ENCODE peak calls at places on chromosomes 16 and 17, in ten cellular contexts. C is MM.1S, Z is PC-9, I is GM23248, E is GM23338, F is hepatocyte, B is SK-N-SH, O is HCT116, K is Karpas-422, J is OCI-LY7. A is an unnamed sample.

GRCh38 chr16:21722771-21723460 is 59.1 kb downstream of the OTOA start:
- DNase-seq in C (no peak), Z (no peak), I (no peak), E (no peak), F (no peak), B (no peak), O (no peak), K (no peak), J (no peak), A (no peak)

GRCh38 chr16:74744566-74744965 is 30.1 kb downstream of the FA2H start:
- DNase-seq in C (no peak), Z (no peak), I (no peak), E (no peak), F (no peak), B (no peak), O (no peak), K (no peak), J (no peak), A (no peak)

GRCh38 chr17:42484304-42484703 is 25.6 kb downstream of the ATP6V0A1 start:
- DNase-seq in C (peak; percentile 83), Z (no peak), I (no peak), E (no peak), F (no peak), B (no peak), O (no peak), K (no peak), J (no peak), A (no peak)

GRCh38 chr17:7697828-7698588 is 7.0 kb upstream of the EFNB3 start:
- DNase-seq in C (no peak), Z (no peak), I (no peak), E (no peak), F (no peak), B (no peak), O (no peak), K (no peak), J (no peak), A (no peak)

GRCh38 chr17:81397314-81398169 is 2.3 kb downstream of the BAHCC1 start:
- DNase-seq in C (no peak), Z (no peak), I (peak; percentile 85), E (peak; percentile 92), F (peak; percentile 84), B (peak; percentile 88), O (no peak), K (no peak), J (no peak), A (peak; percentile 62)

GRCh38 chr17:81388091-81388611 is 7.1 kb upstream of the BAHCC1 start:
- DNase-seq in C (no peak), Z (no peak), I (no peak), E (no peak), F (no peak), B (no peak), O (no peak), K (no peak), J (no peak), A (no peak)

GRCh38 chr17:61201211-61201610 is 198.4 kb upstream of the TBX2 start:
- DNase-seq in C (no peak), Z (no peak), I (peak; percentile 91), E (no peak), F (peak; percentile 42), B (no peak), O (no peak), K (no peak), J (no peak), A (peak; percentile 95)

GRCh38 chr16:27687605-27688004 is 137.7 kb downstream of the KATNIP start:
- DNase-seq in C (no peak), Z (no peak), I (no peak), E (no peak), F (no peak), B (no peak), O (no peak), K (no peak), J (no peak), A (no peak)

GRCh38 chr16:65200857-65201256 is 79.0 kb upstream of the CDH11 start:
- DNase-seq in C (no peak), Z (no peak), I (peak; percentile 33), E (no peak), F (no peak), B (no peak), O (no peak), K (no peak), J (no peak), A (no peak)

GRCh38 chr16:52852978-52853377 is 199.7 kb downstream of the CHD9NB start:
- DNase-seq in C (no peak), Z (no peak), I (no peak), E (no peak), F (no peak), B (no peak), O (no peak), K (no peak), J (no peak), A (no peak)

GRCh38 chr16:15874745-15875314 is 13.6 kb downstream of the CEP20 start:
- DNase-seq in C (no peak), Z (peak; percentile 39), I (peak; percentile 90), E (peak; percentile 87), F (peak; percentile 77), B (peak; percentile 60), O (peak; percentile 61), K (peak; percentile 64), J (peak; percentile 42), A (peak; percentile 62)

GRCh38 chr17:29007456-29008455 is 1.9 kb upstream of the SEZ6 start:
- DNase-seq in C (no peak), Z (peak; percentile 60), I (peak; percentile 77), E (no peak), F (peak; percentile 26), B (no peak), O (peak; percentile 21), K (no peak), J (no peak), A (peak; percentile 67)

GRCh38 chr16:69017036-69017783 is 88.2 kb upstream of the HAS3 start:
- DNase-seq in C (no peak), Z (peak; percentile 68), I (peak; percentile 77), E (no peak), F (no peak), B (peak; percentile 11), O (peak; percentile 82), K (no peak), J (no peak), A (peak; percentile 87)

GRCh38 chr16:29023279-29024278 is 38.7 kb downstream of the LAT start:
- DNase-seq in C (no peak), Z (peak; percentile 47), I (peak; percentile 56), E (no peak), F (no peak), B (no peak), O (no peak), K (no peak), J (no peak), A (peak; percentile 51)

GRCh38 chr16:12788758-12789157 is 14.9 kb downstream of the CPPED1 start:
- DNase-seq in C (no peak), Z (no peak), I (no peak), E (no peak), F (no peak), B (peak; percentile 77), O (no peak), K (no peak), J (no peak), A (no peak)

GRCh38 chr16:12569061-12569460 is 234.6 kb downstream of the CPPED1 start:
- DNase-seq in C (no peak), Z (no peak), I (no peak), E (no peak), F (no peak), B (no peak), O (no peak), K (no peak), J (no peak), A (no peak)

GRCh38 chr16:11682655-11683096 is 14.4 kb downstream of the SNN start:
- DNase-seq in C (peak; percentile 64), Z (no peak), I (peak; percentile 95), E (no peak), F (no peak), B (no peak), O (no peak), K (peak; percentile 57), J (no peak), A (no peak)

GRCh38 chr17:1464186-1464585 is 8.2 kb upstream of the CRK start:
- DNase-seq in C (no peak), Z (no peak), I (no peak), E (no peak), F (no peak), B (peak; percentile 20), O (no peak), K (no peak), J (no peak), A (no peak)

GRCh38 chr16:52597772-52598483 is 51.0 kb upstream of the TOX3 start:
- DNase-seq in C (no peak), Z (no peak), I (no peak), E (peak; percentile 77), F (no peak), B (no peak), O (no peak), K (no peak), J (no peak), A (no peak)

GRCh38 chr17:68053237-68054030 is 17.9 kb downstream of the KPNA2 start:
- DNase-seq in C (no peak), Z (no peak), I (peak; percentile 78), E (no peak), F (no peak), B (no peak), O (no peak), K (no peak), J (no peak), A (no peak)
- H3K9me2 ChIP-seq in C (no peaks in the 10 kb centered on the region), Z (no peaks in the 10 kb centered on the region), I (no peaks in the 10 kb centered on the region), E (no peaks in the 10 kb centered on the region), F (no peaks in the 10 kb centered on the region), B (no peaks in the 10 kb centered on the region), O (no peaks in the 10 kb centered on the region), K (no peaks in the 10 kb centered on the region), J (no peaks in the 10 kb centered on the region), A (no peaks in the 10 kb centered on the region)

GRCh38 chr16:1102333-1102700 is 6.3 kb upstream of the C1QTNF8 start:
- DNase-seq in C (no peak), Z (no peak), I (no peak), E (no peak), F (no peak), B (no peak), O (no peak), K (no peak), J (no peak), A (no peak)
- H3K9me2 ChIP-seq in C (no peaks in the 10 kb centered on the region), Z (no peaks in the 10 kb centered on the region), I (no peaks in the 10 kb centered on the region), E (no peaks in the 10 kb centered on the region), F (no peaks in the 10 kb centered on the region), B (no peaks in the 10 kb centered on the region), O (no peaks in the 10 kb centered on the region), K (no peaks in the 10 kb centered on the region), J (no peaks in the 10 kb centered on the region), A (no peaks in the 10 kb centered on the region)

DNA sequence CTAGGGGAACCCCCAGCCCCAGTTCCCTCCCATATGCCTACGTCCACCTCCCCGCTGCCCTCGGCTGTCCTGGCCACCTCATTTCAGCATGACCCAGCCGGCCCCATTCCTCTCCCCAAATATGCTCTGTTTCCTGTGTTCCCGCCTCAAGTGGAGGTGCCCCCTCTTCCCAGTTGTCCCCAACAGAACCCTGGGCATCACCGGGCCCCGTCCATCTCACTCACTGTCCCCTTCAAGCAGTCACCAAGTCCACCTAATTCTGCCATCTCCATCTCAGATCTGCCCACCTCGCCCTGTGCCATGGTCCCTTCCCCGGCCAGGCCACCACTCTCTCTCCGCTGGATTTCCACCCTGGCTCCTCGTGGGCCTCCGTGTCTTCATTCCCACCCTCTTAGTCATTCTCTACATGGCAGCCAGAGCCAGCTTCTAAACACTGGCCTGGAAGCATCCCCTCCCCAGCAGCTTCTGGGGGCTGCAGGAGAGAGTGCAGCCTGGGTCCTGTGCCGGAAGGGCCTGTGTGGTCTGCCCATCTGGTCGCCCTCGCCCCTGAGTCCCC is 12.8 kb downstream of the CDK3 start:
- DNase-seq in C (no peak), Z (no peak), I (peak; percentile 23), E (no peak), F (no peak), B (no peak), O (no peak), K (no peak), J (no peak), A (no peak)
- H3K9me2 ChIP-seq in C (no peaks in the 10 kb centered on the region), Z (no peaks in the 10 kb centered on the region), I (no peaks in the 10 kb centered on the region), E (no peaks in the 10 kb centered on the region), F (no peaks in the 10 kb centered on the region), B (no peaks in the 10 kb centered on the region), O (no peaks in the 10 kb centered on the region), K (no peaks in the 10 kb centered on the region), J (no peaks in the 10 kb centered on the region), A (no peaks in the 10 kb centered on the region)

GRCh38 chr16:1289480-1289872 is 20.0 kb upstream of the UBE2I start:
- DNase-seq in C (no peak), Z (no peak), I (no peak), E (no peak), F (no peak), B (no peak), O (no peak), K (no peak), J (no peak), A (no peak)
- H3K9me2 ChIP-seq in C (no peaks in the 10 kb centered on the region), Z (no peaks in the 10 kb centered on the region), I (no peaks in the 10 kb centered on the region), E (no peaks in the 10 kb centered on the region), F (no peaks in the 10 kb centered on the region), B (no peaks in the 10 kb centered on the region), O (no peaks in the 10 kb centered on the region), K (no peaks in the 10 kb centered on the region), J (no peaks in the 10 kb centered on the region), A (no peaks in the 10 kb centered on the region)